ENCODE peak calls at places on chromosomes 6 and 20, in nine cellular contexts. H is fibroblast of pulmonary artery, T is sigmoid colon, Q is PC-9, P is epithelial cell of esophagus, Z is OCI-LY7, C is foreskin fibroblast, X is astrocyte of the spinal cord, N is body of pancreas. J is an unnamed sample.

GRCh38 chr6:82397962-82398692 is 34.5 kb downstream of the TPBG start:
- DNase-seq in H (peak), T (no peak), Q (peak), P (peak), Z (no peak), C (peak), X (peak), N (no peak), J (no peak)

GRCh38 chr20:733806-734205 is 34.5 kb downstream of the SLC52A3 start:
- DNase-seq in H (no peak), T (no peak), Q (no peak), P (no peak), Z (no peak), C (no peak), X (no peak), N (no peak), J (no peak)

GRCh38 chr6:168088161-168089106 is 9.4 kb upstream of the FRMD1 start:
- DNase-seq in H (peak), T (no peak), Q (no peak), P (no peak), Z (no peak), C (no peak), X (peak), N (no peak), J (peak)

GRCh38 chr6:143620461-143620860 is 57.3 kb upstream of the PHACTR2 start:
- DNase-seq in H (peak), T (no peak), Q (no peak), P (peak), Z (no peak), C (peak), X (peak), N (no peak), J (no peak)

GRCh38 chr6:130794686-130795085 is 32.5 kb upstream of the SMLR1 start:
- DNase-seq in H (no peak), T (no peak), Q (no peak), P (no peak), Z (no peak), C (no peak), X (no peak), N (no peak), J (no peak)

GRCh38 chr6:155026366-155027045 is 31.4 kb downstream of the TIAM2 start:
- DNase-seq in H (peak), T (no peak), Q (peak), P (peak), Z (no peak), C (peak), X (peak), N (no peak), J (no peak)

GRCh38 chr6:146357578-146358340 is 185.9 kb upstream of the RAB32 start:
- DNase-seq in H (peak), T (no peak), Q (peak), P (peak), Z (no peak), C (peak), X (peak), N (no peak), J (no peak)

GRCh38 chr20:20375862-20376261 is 8.0 kb downstream of the INSM1 start:
- DNase-seq in H (no peak), T (no peak), Q (no peak), P (no peak), Z (no peak), C (no peak), X (no peak), N (no peak), J (no peak)

GRCh38 chr6:92667843-92668242 is 751.5 kb downstream of the EPHA7 start:
- DNase-seq in H (peak), T (no peak), Q (no peak), P (no peak), Z (no peak), C (no peak), X (peak), N (no peak), J (no peak)

GRCh38 chr6:143514996-143515760 is 3.7 kb upstream of the FUCA2 start:
- DNase-seq in H (peak), T (peak), Q (no peak), P (no peak), Z (no peak), C (peak), X (peak), N (peak), J (peak)

GRCh38 chr6:74273541-74273940 is 577.5 kb downstream of the CD109 start:
- DNase-seq in H (no peak), T (no peak), Q (no peak), P (no peak), Z (no peak), C (no peak), X (no peak), N (no peak), J (no peak)

GRCh38 chr6:91181416-91181815 is 594.5 kb upstream of the MAP3K7 start:
- DNase-seq in H (no peak), T (no peak), Q (no peak), P (no peak), Z (no peak), C (no peak), X (no peak), N (no peak), J (no peak)

GRCh38 chr6:150622941-150623874 is 23.5 kb downstream of the PLEKHG1 start:
- DNase-seq in H (no peak), T (no peak), Q (peak), P (no peak), Z (peak), C (no peak), X (no peak), N (no peak), J (no peak)

GRCh38 chr6:142944126-142945066 is 580 bp downstream of the HIVEP2 start:
- DNase-seq in H (peak), T (peak), Q (peak), P (peak), Z (peak), C (peak), X (peak), N (peak), J (peak)

GRCh38 chr6:40721252-40721936 is 134.2 kb upstream of the LRFN2 start:
- DNase-seq in H (no peak), T (no peak), Q (no peak), P (no peak), Z (no peak), C (peak), X (no peak), N (no peak), J (no peak)

GRCh38 chr6:1789092-1789491 is 179.4 kb downstream of the FOXC1 start:
- DNase-seq in H (peak), T (no peak), Q (no peak), P (peak), Z (no peak), C (peak), X (peak), N (no peak), J (no peak)

GRCh38 chr6:1795923-1796322 is 186.2 kb downstream of the FOXC1 start:
- DNase-seq in H (no peak), T (no peak), Q (no peak), P (no peak), Z (no peak), C (no peak), X (no peak), N (no peak), J (no peak)

GRCh38 chr6:1796706-1797529 is 187.2 kb downstream of the FOXC1 start:
- DNase-seq in H (no peak), T (no peak), Q (no peak), P (no peak), Z (peak), C (peak), X (no peak), N (no peak), J (no peak)

GRCh38 chr6:1790684-1791083 is 181.0 kb downstream of the FOXC1 start:
- DNase-seq in H (no peak), T (no peak), Q (no peak), P (no peak), Z (no peak), C (no peak), X (no peak), N (no peak), J (no peak)

GRCh38 chr6:1792989-1793388 is 183.3 kb downstream of the FOXC1 start:
- DNase-seq in H (no peak), T (no peak), Q (no peak), P (peak), Z (peak), C (peak), X (no peak), N (peak), J (no peak)
- TF ChIP-seq CTCF in H (peak), T (no peak), Q (no peak), P (peak), Z (peak), C (peak), X (peak), N (peak), J (no peak)

GRCh38 chr20:25313608-25314007 is 65.7 kb downstream of the PYGB start:
- DNase-seq in H (no peak), T (no peak), Q (no peak), P (no peak), Z (no peak), C (no peak), X (no peak), N (no peak), J (no peak)

GRCh38 chr20:25309395-25310267 is 61.7 kb downstream of the PYGB start:
- DNase-seq in H (peak), T (peak), Q (peak), P (peak), Z (no peak), C (peak), X (peak), N (peak), J (peak)

GRCh38 chr20:25310268-25310920 is 62.5 kb downstream of the PYGB start:
- DNase-seq in H (peak), T (peak), Q (peak), P (peak), Z (peak), C (peak), X (peak), N (peak), J (peak)

GRCh38 chr20:25308671-25309394 is 60.9 kb downstream of the PYGB start:
- DNase-seq in H (peak), T (peak), Q (peak), P (no peak), Z (no peak), C (peak), X (peak), N (no peak), J (peak)

DNA sequence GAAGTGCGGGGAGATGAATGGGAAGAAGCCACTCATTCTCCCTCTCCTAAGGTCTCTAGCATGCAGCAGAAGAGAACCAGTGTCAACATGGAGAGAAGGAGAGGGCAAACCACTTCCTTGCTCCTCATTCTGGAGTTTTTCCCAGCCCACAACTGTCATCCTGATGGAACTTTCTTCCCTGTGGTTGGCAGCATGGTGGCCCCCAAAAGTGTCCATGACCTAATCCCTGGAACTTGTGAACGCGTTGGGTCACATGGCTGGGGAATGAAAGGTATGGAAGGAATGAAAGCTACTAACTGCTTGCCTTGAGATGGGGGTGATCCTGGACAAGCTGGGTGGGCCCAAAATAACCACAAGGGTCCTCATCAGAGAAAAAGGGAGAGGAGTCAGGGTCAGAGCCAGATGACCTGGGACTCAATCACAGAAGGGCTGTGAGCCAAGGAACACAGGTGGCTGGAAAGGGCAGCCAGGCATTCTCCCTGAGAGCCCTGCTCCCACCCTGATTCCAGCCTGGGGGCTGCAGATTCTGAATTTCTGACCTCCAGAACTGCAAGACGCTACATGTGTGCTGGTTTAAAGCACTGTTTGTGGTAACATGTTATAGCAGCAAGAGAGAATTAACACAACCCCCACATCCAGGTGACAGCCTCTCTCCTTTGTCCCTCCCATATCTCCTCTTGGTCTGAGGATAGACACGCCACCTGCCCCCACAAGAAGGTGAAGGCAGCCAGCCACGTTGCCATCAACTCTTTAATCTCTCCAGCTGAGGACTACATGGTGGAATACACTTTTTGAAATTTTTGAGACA is 63.2 kb downstream of the PYGB start:
- DNase-seq in H (peak), T (peak), Q (peak), P (peak), Z (no peak), C (peak), X (peak), N (peak), J (peak)
- H3K4me3 ChIP-seq in H (no peak), T (peak), Q (no peak), P (no peak), Z (no peak), C (peak), X (no peak), N (no peak), J (peak)

GRCh38 chr20:8853805-8854338 is 215.0 kb upstream of the PLCB4 start:
- DNase-seq in H (peak), T (no peak), Q (peak), P (peak), Z (peak), C (peak), X (peak), N (peak), J (no peak)
- TF ChIP-seq CTCF in H (peak), T (peak), Q (peak), P (peak), Z (peak), C (peak), X (peak), N (peak), J (peak)

DNA sequence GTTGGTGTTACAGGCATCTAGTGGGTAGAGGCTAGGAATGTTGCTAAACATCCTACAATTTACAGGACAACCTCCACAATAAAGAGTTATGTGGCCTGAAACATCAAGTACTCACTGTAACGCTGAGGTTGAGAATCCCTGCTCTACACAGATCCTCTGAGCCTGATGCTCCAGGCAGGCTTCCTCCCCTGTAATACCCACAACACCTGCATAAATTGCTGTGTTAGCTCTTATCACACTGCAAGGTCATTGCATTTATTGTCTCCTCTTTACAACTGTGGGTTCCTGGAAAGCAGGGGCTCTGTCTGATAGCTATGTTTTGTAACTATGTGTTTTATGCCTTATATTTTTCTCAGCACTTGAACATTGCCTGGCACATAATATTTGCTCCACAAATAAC is 11.6 kb downstream of the RPP21 start:
- DNase-seq in H (no peak), T (no peak), Q (no peak), P (no peak), Z (no peak), C (no peak), X (no peak), N (no peak), J (no peak)
- H3K4me3 ChIP-seq in H (no peak), T (peak), Q (no peak), P (no peak), Z (no peak), C (no peak), X (no peak), N (no peak), J (no peak)

GRCh38 chr6:152726313-152726712 is 24.3 kb upstream of the VIP start:
- DNase-seq in H (no peak), T (no peak), Q (no peak), P (no peak), Z (no peak), C (no peak), X (no peak), N (no peak), J (no peak)

GRCh38 chr6:152723398-152723797 is 25.7 kb downstream of the MYCT1 start:
- DNase-seq in H (peak), T (no peak), Q (no peak), P (peak), Z (no peak), C (peak), X (peak), N (no peak), J (no peak)

GRCh38 chr6:152721956-152722355 is 24.3 kb downstream of the MYCT1 start:
- DNase-seq in H (no peak), T (no peak), Q (no peak), P (no peak), Z (no peak), C (no peak), X (no peak), N (no peak), J (no peak)

GRCh38 chr6:152727507-152727906 is 23.1 kb upstream of the VIP start:
- DNase-seq in H (no peak), T (no peak), Q (no peak), P (no peak), Z (no peak), C (no peak), X (no peak), N (no peak), J (no peak)
- TF ChIP-seq CTCF in H (no peak), T (no peak), Q (no peak), P (peak), Z (no peak), C (no peak), X (no peak), N (no peak), J (no peak)

GRCh38 chr20:57702091-57702490 is 7.7 kb downstream of the PMEPA1 start:
- DNase-seq in H (no peak), T (no peak), Q (no peak), P (no peak), Z (no peak), C (no peak), X (no peak), N (no peak), J (no peak)

GRCh38 chr20:57703013-57703412 is 6.8 kb downstream of the PMEPA1 start:
- DNase-seq in H (no peak), T (no peak), Q (no peak), P (no peak), Z (peak), C (no peak), X (no peak), N (no peak), J (no peak)

GRCh38 chr20:57705103-57705899 is 4.5 kb downstream of the PMEPA1 start:
- DNase-seq in H (no peak), T (no peak), Q (no peak), P (no peak), Z (no peak), C (no peak), X (no peak), N (no peak), J (no peak)

GRCh38 chr20:57702521-57702920 is 7.3 kb downstream of the PMEPA1 start:
- DNase-seq in H (no peak), T (no peak), Q (no peak), P (no peak), Z (no peak), C (no peak), X (no peak), N (no peak), J (no peak)

GRCh38 chr20:57704245-57704644 is 5.6 kb downstream of the PMEPA1 start:
- DNase-seq in H (no peak), T (no peak), Q (no peak), P (no peak), Z (no peak), C (no peak), X (no peak), N (no peak), J (no peak)
- H3K4me3 ChIP-seq in H (no peak), T (no peak), Q (peak), P (no peak), Z (no peak), C (no peak), X (no peak), N (no peak), J (no peak)

DNA sequence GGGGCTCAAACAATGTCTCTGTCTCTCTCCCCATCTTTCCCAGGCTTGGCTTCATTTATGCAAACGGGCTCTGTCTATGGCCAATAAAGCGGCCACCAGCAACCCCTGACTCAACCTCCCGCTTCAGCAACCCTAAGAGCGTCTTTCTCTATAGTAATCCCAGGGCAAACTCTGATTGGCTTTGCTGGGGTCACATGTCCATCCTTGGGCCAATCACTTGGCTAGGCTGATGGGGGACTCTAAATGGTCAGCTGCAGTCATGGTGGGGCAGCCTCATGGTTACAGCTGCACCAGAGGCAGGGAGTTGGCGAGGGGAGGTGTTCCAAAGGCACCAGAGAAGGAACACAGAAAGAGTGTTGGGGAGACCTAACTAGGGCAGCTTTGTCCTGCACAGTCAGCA is 68.5 kb upstream of the BLCAP start:
- DNase-seq in H (no peak), T (no peak), Q (no peak), P (no peak), Z (no peak), C (no peak), X (no peak), N (no peak), J (no peak)
- TF ChIP-seq CTCF in H (no peak), T (no peak), Q (no peak), P (no peak), Z (no peak), C (no peak), X (no peak), N (no peak), J (no peak)

GRCh38 chr6:7939186-7939863 is 28.7 kb upstream of the TXNDC5 start:
- DNase-seq in H (peak), T (no peak), Q (no peak), P (no peak), Z (no peak), C (peak), X (peak), N (no peak), J (no peak)
- H3K4me3 ChIP-seq in H (no peak), T (no peak), Q (no peak), P (no peak), Z (no peak), C (no peak), X (no peak), N (no peak), J (no peak)

GRCh38 chr20:61691978-61692377 is 373.7 kb downstream of the TAF4 start:
- DNase-seq in H (no peak), T (no peak), Q (no peak), P (no peak), Z (no peak), C (no peak), X (no peak), N (no peak), J (no peak)

GRCh38 chr20:61690150-61690549 is 375.5 kb downstream of the TAF4 start:
- DNase-seq in H (no peak), T (no peak), Q (no peak), P (no peak), Z (no peak), C (no peak), X (no peak), N (no peak), J (no peak)

GRCh38 chr20:61693055-61693600 is 372.6 kb downstream of the TAF4 start:
- DNase-seq in H (no peak), T (no peak), Q (no peak), P (no peak), Z (no peak), C (no peak), X (no peak), N (no peak), J (no peak)

GRCh38 chr20:61692476-61692875 is 373.2 kb downstream of the TAF4 start:
- DNase-seq in H (no peak), T (no peak), Q (no peak), P (no peak), Z (no peak), C (peak), X (no peak), N (no peak), J (no peak)

DNA sequence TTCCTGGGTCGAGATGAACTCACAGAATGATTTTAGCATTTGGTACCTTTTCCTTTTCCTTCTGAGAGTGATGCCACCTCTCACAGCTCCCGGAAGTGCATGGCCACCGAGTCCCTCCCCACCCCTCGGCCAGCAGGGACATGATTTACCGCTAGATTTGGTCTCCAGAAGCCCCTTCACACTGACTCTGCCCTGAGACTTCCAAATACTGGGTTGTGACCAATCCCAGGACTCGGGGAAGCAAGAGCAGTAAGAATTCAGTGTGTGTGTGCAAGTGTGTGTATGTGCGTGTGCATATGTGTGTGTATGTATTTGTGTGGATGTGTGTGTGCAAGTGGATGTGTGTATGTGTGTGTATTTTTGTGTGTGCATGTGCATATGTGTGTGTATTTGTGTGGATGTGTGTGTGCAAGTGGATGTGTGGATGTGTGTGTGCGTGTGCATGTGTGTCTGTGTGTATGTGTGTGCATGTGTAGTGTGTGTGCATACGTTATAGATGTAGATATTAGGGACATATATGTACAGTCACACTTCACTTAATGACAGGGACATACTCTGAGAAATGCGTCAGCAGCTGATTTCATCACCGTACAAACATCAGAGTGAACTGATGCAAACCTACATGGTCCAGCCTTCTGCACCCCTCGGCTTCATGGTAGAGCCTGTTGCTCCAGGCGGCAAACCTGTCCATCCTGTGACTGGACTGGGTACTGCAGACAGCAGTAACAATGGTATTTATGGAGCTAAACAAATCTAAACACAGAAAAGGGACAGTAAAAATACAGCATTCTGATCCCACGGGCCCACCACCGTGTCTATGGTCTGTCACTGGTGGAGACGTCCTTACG is 374.5 kb downstream of the TAF4 start:
- DNase-seq in H (no peak), T (no peak), Q (no peak), P (no peak), Z (no peak), C (no peak), X (no peak), N (no peak), J (no peak)
- TF ChIP-seq CTCF in H (no peak), T (no peak), Q (no peak), P (no peak), Z (no peak), C (no peak), X (no peak), N (no peak), J (no peak)

J was measured in ovary.